ENCODE peak calls at places on chromosomes 6 and 20, in six cellular contexts. One of them, this sample, is unnamed.
A peak's percentile ranks its signal among the peaks of the same experiment; 100 is the strongest.

GRCh38 chr20:60066438-60066823 is 108.2 kb downstream of the CDH26 start:
- DNase-seq in A549: no peak
- DNase-seq in HepG2: no peak
- DNase-seq in K562: no peak
- DNase-seq in GM12878: no peak
- DNase-seq in SK-N-SH: no peak
- DNase-seq in this sample: no peak

GRCh38 chr20:23139524-23139923 is 53.4 kb upstream of the CD93 start:
- DNase-seq in GM12878: no peak
- DNase-seq in HepG2: no peak
- DNase-seq in K562: no peak
- DNase-seq in A549: no peak
- DNase-seq in SK-N-SH: no peak
- DNase-seq in this sample: peak; percentile 64

GRCh38 chr20:48049171-48049570 is 263.9 kb upstream of the SULF2 start:
- DNase-seq in GM12878: no peak
- DNase-seq in SK-N-SH: no peak
- DNase-seq in K562: no peak
- DNase-seq in A549: no peak
- DNase-seq in HepG2: no peak
- DNase-seq in this sample: no peak

GRCh38 chr6:33700391-33701050 is 11.0 kb downstream of the UQCC2 start:
- DNase-seq in K562: peak; percentile 77
- DNase-seq in HepG2: peak; percentile 58
- DNase-seq in A549: peak; percentile 57
- DNase-seq in GM12878: no peak
- DNase-seq in SK-N-SH: peak; percentile 62
- DNase-seq in this sample: peak; percentile 72

GRCh38 chr6:42451595-42452170 is at the start of gene TRERF1:
- DNase-seq in GM12878: no peak
- DNase-seq in SK-N-SH: peak; percentile 72
- DNase-seq in HepG2: no peak
- DNase-seq in K562: peak; percentile 43
- DNase-seq in A549: peak; percentile 55
- DNase-seq in this sample: peak; percentile 94

GRCh38 chr20:47801759-47802158 is 16.5 kb upstream of the SULF2 start:
- DNase-seq in K562: no peak
- DNase-seq in GM12878: no peak
- DNase-seq in SK-N-SH: no peak
- DNase-seq in A549: no peak
- DNase-seq in HepG2: no peak
- DNase-seq in this sample: no peak

GRCh38 chr6:56911847-56912246 is 43.1 kb upstream of the BEND6 start:
- DNase-seq in A549: no peak
- DNase-seq in SK-N-SH: no peak
- DNase-seq in GM12878: no peak
- DNase-seq in HepG2: no peak
- DNase-seq in K562: no peak
- DNase-seq in this sample: no peak

GRCh38 chr6:107419747-107420146 is 39.6 kb downstream of the PDSS2 start:
- DNase-seq in HepG2: no peak
- DNase-seq in GM12878: no peak
- DNase-seq in K562: no peak
- DNase-seq in SK-N-SH: no peak
- DNase-seq in A549: no peak
- DNase-seq in this sample: no peak

GRCh38 chr20:58511364-58511763 is 3.8 kb downstream of the APCDD1L start:
- DNase-seq in HepG2: no peak
- DNase-seq in SK-N-SH: peak; percentile 48
- DNase-seq in GM12878: no peak
- DNase-seq in A549: no peak
- DNase-seq in K562: no peak
- DNase-seq in this sample: peak; percentile 67

GRCh38 chr6:169420912-169421543 is 167.4 kb upstream of the THBS2 start:
- DNase-seq in HepG2: peak; percentile 22
- DNase-seq in K562: peak; percentile 64
- DNase-seq in GM12878: no peak
- DNase-seq in SK-N-SH: peak; percentile 50
- DNase-seq in A549: no peak
- DNase-seq in this sample: peak; percentile 39

GRCh38 chr6:6603317-6603716 is 14.8 kb downstream of the LY86 start:
- DNase-seq in SK-N-SH: no peak
- DNase-seq in GM12878: no peak
- DNase-seq in HepG2: no peak
- DNase-seq in A549: no peak
- DNase-seq in K562: no peak
- DNase-seq in this sample: no peak

GRCh38 chr20:25247666-25248500 is at the start of gene PYGB:
- DNase-seq in SK-N-SH: peak; percentile 98
- DNase-seq in A549: peak; percentile 94
- DNase-seq in K562: peak; percentile 93
- DNase-seq in GM12878: peak; percentile 41
- DNase-seq in HepG2: peak; percentile 78
- DNase-seq in this sample: peak; percentile 94

GRCh38 chr6:157326979-157327378 is 3.7 kb upstream of the TMEM242 start:
- DNase-seq in K562: no peak
- DNase-seq in SK-N-SH: no peak
- DNase-seq in HepG2: peak; percentile 56
- DNase-seq in A549: no peak
- DNase-seq in GM12878: no peak
- DNase-seq in this sample: no peak

GRCh38 chr6:28809947-28810654 is 113.7 kb downstream of the TRIM27 start:
- DNase-seq in A549: no peak
- DNase-seq in K562: peak; percentile 43
- DNase-seq in GM12878: no peak
- DNase-seq in HepG2: no peak
- DNase-seq in SK-N-SH: no peak
- DNase-seq in this sample: peak; percentile 62

GRCh38 chr6:34196116-34196832 is 40.4 kb upstream of the HMGA1 start:
- DNase-seq in HepG2: no peak
- DNase-seq in A549: peak; percentile 69
- DNase-seq in K562: peak; percentile 94
- DNase-seq in GM12878: peak; percentile 28
- DNase-seq in SK-N-SH: peak; percentile 94
- DNase-seq in this sample: peak; percentile 85

GRCh38 chr6:109318328-109318876 is 63.9 kb downstream of the CD164 start:
- DNase-seq in GM12878: no peak
- DNase-seq in SK-N-SH: no peak
- DNase-seq in HepG2: peak; percentile 78
- DNase-seq in A549: no peak
- DNase-seq in K562: no peak
- DNase-seq in this sample: no peak

GRCh38 chr20:1397710-1398109 is 4.9 kb upstream of the FKBP1A start:
- DNase-seq in A549: no peak
- DNase-seq in HepG2: no peak
- DNase-seq in K562: no peak
- DNase-seq in GM12878: no peak
- DNase-seq in SK-N-SH: no peak
- DNase-seq in this sample: peak; percentile 28

GRCh38 chr20:57712851-57713504 is 3.2 kb upstream of the PMEPA1 start:
- DNase-seq in HepG2: no peak
- DNase-seq in A549: no peak
- DNase-seq in GM12878: no peak
- DNase-seq in K562: no peak
- DNase-seq in SK-N-SH: no peak
- DNase-seq in this sample: no peak

GRCh38 chr6:48744948-48745347 is 634.0 kb upstream of the PTCHD4 start:
- DNase-seq in HepG2: no peak
- DNase-seq in K562: no peak
- DNase-seq in A549: no peak
- DNase-seq in GM12878: no peak
- DNase-seq in SK-N-SH: no peak
- DNase-seq in this sample: no peak

GRCh38 chr6:12033770-12034169 is 21.7 kb downstream of the HIVEP1 start:
- DNase-seq in A549: no peak
- DNase-seq in HepG2: no peak
- DNase-seq in K562: no peak
- DNase-seq in GM12878: no peak
- DNase-seq in SK-N-SH: no peak
- DNase-seq in this sample: peak; percentile 53

GRCh38 chr6:87702589-87702945 is 534 bp upstream of the AKIRIN2 start:
- DNase-seq in GM12878: no peak
- DNase-seq in SK-N-SH: peak; percentile 44
- DNase-seq in K562: peak; percentile 36
- DNase-seq in A549: no peak
- DNase-seq in HepG2: peak; percentile 49
- DNase-seq in this sample: peak; percentile 76

GRCh38 chr6:158766621-158767435 is 52.3 kb downstream of the EZR start:
- DNase-seq in SK-N-SH: no peak
- DNase-seq in A549: no peak
- DNase-seq in HepG2: no peak
- DNase-seq in GM12878: no peak
- DNase-seq in K562: no peak
- DNase-seq in this sample: no peak

GRCh38 chr20:13898012-13898612 is 92.3 kb downstream of the SEL1L2 start:
- DNase-seq in A549: no peak
- DNase-seq in HepG2: peak; percentile 53
- DNase-seq in SK-N-SH: peak; percentile 29
- DNase-seq in GM12878: no peak
- DNase-seq in K562: peak; percentile 15
- DNase-seq in this sample: peak; percentile 29

GRCh38 chr6:117481926-117482239 is 591 bp upstream of the DCBLD1 start:
- DNase-seq in GM12878: no peak
- DNase-seq in A549: no peak
- DNase-seq in HepG2: no peak
- DNase-seq in SK-N-SH: no peak
- DNase-seq in K562: no peak
- DNase-seq in this sample: no peak

GRCh38 chr6:20203561-20204528 is 8.4 kb downstream of the MBOAT1 start:
- DNase-seq in SK-N-SH: no peak
- DNase-seq in K562: peak; percentile 39
- DNase-seq in GM12878: no peak
- DNase-seq in HepG2: no peak
- DNase-seq in A549: no peak
- DNase-seq in this sample: no peak

GRCh38 chr6:125325586-125325985 is 23.8 kb upstream of the HDDC2 start:
- DNase-seq in SK-N-SH: no peak
- DNase-seq in A549: no peak
- DNase-seq in HepG2: no peak
- DNase-seq in K562: no peak
- DNase-seq in GM12878: no peak
- DNase-seq in this sample: no peak

GRCh38 chr6:6795396-6795795 is 206.9 kb downstream of the LY86 start:
- DNase-seq in SK-N-SH: no peak
- DNase-seq in K562: no peak
- DNase-seq in HepG2: no peak
- DNase-seq in A549: no peak
- DNase-seq in GM12878: no peak
- DNase-seq in this sample: peak; percentile 57

DNA sequence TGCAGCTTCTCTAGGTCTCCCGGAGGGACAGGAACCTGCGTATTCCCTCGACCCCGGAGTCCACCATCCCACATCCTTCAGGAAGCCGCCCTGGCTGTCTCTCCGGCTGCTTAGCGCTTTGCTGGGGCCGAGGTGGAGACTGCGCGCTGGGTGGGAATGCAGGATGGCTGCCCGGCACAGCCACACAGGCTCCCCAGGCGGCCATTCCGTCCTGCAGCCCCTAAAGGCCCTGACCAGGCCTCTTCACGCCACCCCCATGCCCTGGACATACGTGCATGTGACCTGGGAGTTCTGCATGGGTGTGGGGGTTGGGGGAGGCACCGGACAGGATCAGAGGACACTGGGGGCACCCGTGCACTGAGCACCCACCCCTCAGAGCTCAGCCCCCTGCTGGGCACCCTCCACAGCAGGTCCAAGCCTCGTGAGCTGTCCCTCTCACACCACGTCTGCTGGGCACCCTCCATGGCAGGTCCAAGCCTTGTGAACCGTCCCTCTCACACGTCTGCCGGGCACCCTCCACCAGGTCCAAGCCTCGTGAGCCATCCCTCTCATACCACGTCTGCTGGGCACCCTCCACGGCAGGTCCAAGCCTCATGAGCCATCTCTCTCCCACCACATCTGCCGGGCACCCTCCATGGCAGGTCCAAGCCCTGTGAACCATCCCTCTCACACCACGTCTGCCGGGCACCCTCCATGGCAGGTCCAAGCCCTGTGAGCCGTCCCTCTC is 40.4 kb upstream of the CHRNA4 start:
- DNase-seq in GM12878: no peak
- DNase-seq in A549: no peak
- DNase-seq in HepG2: no peak
- DNase-seq in SK-N-SH: no peak
- DNase-seq in K562: no peak
- DNase-seq in this sample: no peak
- TF ChIP-seq MAX in GM12878: no peak
- TF ChIP-seq MAX in A549: no peak
- TF ChIP-seq MAX in HepG2: no peak
- TF ChIP-seq MAX in SK-N-SH: no peak
- TF ChIP-seq MAX in K562: no peak
- TF ChIP-seq MAX in this sample: no peak

DNA sequence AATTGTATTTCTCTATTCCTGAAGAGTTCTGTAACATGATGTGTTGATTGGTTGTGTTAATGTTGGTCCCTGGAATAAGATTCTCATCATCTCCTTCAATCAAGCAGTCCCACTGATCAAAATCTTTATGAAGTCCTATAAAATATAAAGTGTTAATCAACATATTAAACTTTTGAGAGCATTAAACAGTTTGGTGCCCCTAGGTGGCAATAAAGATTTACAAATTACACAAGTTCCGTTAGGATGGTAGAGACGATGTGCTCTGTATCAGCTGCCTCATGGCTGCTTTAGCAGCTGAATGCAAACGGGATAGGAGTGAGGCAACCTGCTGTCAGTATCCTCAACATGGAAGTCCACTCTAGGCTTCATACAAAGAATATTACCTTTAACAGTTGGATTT is 16.9 kb downstream of the TDRD6 start:
- DNase-seq in HepG2: peak; percentile 4
- DNase-seq in A549: no peak
- DNase-seq in SK-N-SH: no peak
- DNase-seq in K562: no peak
- DNase-seq in GM12878: no peak
- DNase-seq in this sample: peak; percentile 67
- TF ChIP-seq CTCF in HepG2: no peak
- TF ChIP-seq CTCF in A549: no peak
- TF ChIP-seq CTCF in SK-N-SH: no peak
- TF ChIP-seq CTCF in K562: no peak
- TF ChIP-seq CTCF in GM12878: no peak
- TF ChIP-seq CTCF in this sample: peak; percentile 6

DNA sequence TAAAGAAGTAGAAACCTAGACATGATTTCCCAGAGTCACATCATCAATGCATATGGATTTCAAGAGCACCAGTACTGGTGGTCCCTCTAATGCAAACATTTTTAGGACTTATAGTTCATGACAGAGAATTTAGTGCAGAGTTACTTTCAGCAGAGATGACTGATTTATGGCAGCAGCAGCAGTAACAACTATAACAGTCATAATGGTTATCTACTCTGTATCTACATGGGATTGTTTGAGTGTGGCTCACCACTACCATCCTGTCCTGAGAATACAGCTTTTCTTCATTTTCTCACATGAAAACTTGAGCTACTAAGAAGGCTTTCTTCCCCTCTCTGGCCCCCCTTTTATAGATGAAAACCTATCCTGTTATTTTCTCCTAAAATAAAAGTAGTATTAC is 128.5 kb upstream of the ENPP5 start:
- DNase-seq in SK-N-SH: no peak
- DNase-seq in A549: no peak
- DNase-seq in HepG2: no peak
- DNase-seq in K562: no peak
- DNase-seq in GM12878: no peak
- DNase-seq in this sample: no peak
- H3K4me3 ChIP-seq in SK-N-SH: no peak overlapping the region
- H3K4me3 ChIP-seq in A549: no peak overlapping the region
- H3K4me3 ChIP-seq in HepG2: no peak overlapping the region
- H3K4me3 ChIP-seq in K562: no peak overlapping the region
- H3K4me3 ChIP-seq in GM12878: no peak overlapping the region
- H3K4me3 ChIP-seq in this sample: no peak overlapping the region

GRCh38 chr6:38068854-38069253 is 249.3 kb downstream of the ZFAND3 start:
- DNase-seq in K562: no peak
- DNase-seq in GM12878: no peak
- DNase-seq in SK-N-SH: peak; percentile 61
- DNase-seq in A549: no peak
- DNase-seq in HepG2: no peak
- DNase-seq in this sample: no peak
- TF ChIP-seq MAX in K562: no peak
- TF ChIP-seq MAX in GM12878: no peak
- TF ChIP-seq MAX in SK-N-SH: no peak
- TF ChIP-seq MAX in A549: no peak
- TF ChIP-seq MAX in HepG2: no peak
- TF ChIP-seq MAX in this sample: no peak